ENCODE peak calls at places on chromosomes 11 and 22, in nine cellular contexts. O is NCI-H1105; F is activated T-helper 1 cell treated with anti-CD3 and anti-CD28 coated beads, Interleukin-12 subunit alpha, Interleukin-12 subunit beta, Interleukin-2, Interleukin-4 antibody, amounts not matched to agents 30 ng/mL and 10 ng/mL and 1 ng/mL, durations not matched to agents 14 hours and 24 hours and 36 hours; V is cardiac muscle cell; D is aorta; J is Calu3; S is mesenchymal stem cell; Y is left ventricle myocardium inferior; A is anterior cingulate cortex. P is an unnamed sample.

GRCh38 chr11:11983427-11983826 is 25.0 kb downstream of the DKK3 start:
- DNase-seq in J (no peak), F (no peak), S (no peak), Y (no peak), V (no peak), O (no peak), D (no peak), A (no peak), P (no peak)

GRCh38 chr11:103488021-103488420 is 378.8 kb downstream of the DYNC2H1 start:
- DNase-seq in D (no peak), Y (no peak), V (no peak), O (no peak), S (no peak), A (no peak), J (no peak), F (no peak), P (no peak)

GRCh38 chr11:7909585-7910325 is 21.3 kb downstream of the OR10A6 start:
- DNase-seq in S (no peak), F (no peak), J (no peak), D (no peak), V (no peak), O (no peak), A (no peak), Y (no peak), P (no peak)

GRCh38 chr11:19395050-19395449 is 154.3 kb upstream of the E2F8 start:
- DNase-seq in F (no peak), S (no peak), J (no peak), D (no peak), Y (no peak), O (no peak), V (no peak), A (no peak), P (no peak)

GRCh38 chr11:506950-507726 is at the start of gene RNH1:
- DNase-seq in S (peak; percentile 93), D (peak; percentile 100), O (peak; percentile 87), J (peak; percentile 98), V (peak; percentile 98), A (peak; percentile 94), Y (peak; percentile 99), F (peak; percentile 97), P (peak; percentile 100)

GRCh38 chr11:61791737-61792309 is 576 bp downstream of the TMEM258 start:
- DNase-seq in O (peak; percentile 62), A (peak; percentile 59), J (peak; percentile 74), S (peak; percentile 96), Y (peak; percentile 32), V (peak; percentile 84), D (peak; percentile 88), F (peak; percentile 19), P (peak; percentile 70)

GRCh38 chr11:123170929-123171328 is 24.1 kb downstream of the CLMP start:
- DNase-seq in F (no peak), A (no peak), O (no peak), D (no peak), Y (no peak), S (no peak), V (no peak), J (no peak), P (no peak)

GRCh38 chr22:36731916-36732315 is 28.4 kb upstream of the CACNG2 start:
- DNase-seq in V (no peak), O (no peak), Y (no peak), S (no peak), F (no peak), A (no peak), D (no peak), J (no peak), P (no peak)

GRCh38 chr11:27497911-27498310 is 8.7 kb downstream of the LIN7C start:
- DNase-seq in A (no peak), J (no peak), Y (no peak), S (no peak), O (no peak), D (no peak), V (no peak), F (no peak), P (no peak)

GRCh38 chr11:17593466-17594245 is 46.6 kb downstream of the OTOG start:
- DNase-seq in V (no peak), D (peak; percentile 49), F (no peak), Y (no peak), A (no peak), S (no peak), J (no peak), O (no peak), P (no peak)

GRCh38 chr11:96199563-96200025 is 143.4 kb downstream of the MAML2 start:
- DNase-seq in D (no peak), F (no peak), J (peak; percentile 51), V (no peak), A (no peak), O (no peak), Y (no peak), S (peak; percentile 87), P (no peak)

P was measured in frontal cortex.